ENCODE peak calls at places on chromosome 10, in nine cellular contexts. I, U, G, N, B, T, O, V and D are unnamed samples.

GRCh38 chr10:97656777-97657176 is 16.3 kb downstream of the PI4K2A start:
- DNase-seq in U (no peak), N (no peak), O (no peak), I (no peak), V (no peak), T (no peak), B (no peak), G (no peak), D (no peak)

GRCh38 chr10:3692331-3692860 is 92.6 kb downstream of the KLF6 start:
- DNase-seq in U (no peak), O (no peak), T (no peak), V (no peak), I (no peak), G (no peak), N (no peak), B (peak; percentile 38), D (no peak)

GRCh38 chr10:23099816-23100215 is 4.4 kb downstream of the MSRB2 start:
- DNase-seq in G (no peak), B (peak; percentile 2), T (no peak), I (no peak), V (no peak), U (no peak), N (no peak), O (no peak), D (no peak)

GRCh38 chr10:47043928-47044544 is 132.8 kb downstream of the PTPN20 start:
- DNase-seq in I (no peak), O (no peak), V (no peak), U (no peak), B (no peak), T (no peak), N (no peak), G (no peak), D (no peak)

GRCh38 chr10:32175629-32176028 is 119.4 kb upstream of the KIF5B start:
- DNase-seq in O (no peak), V (no peak), N (no peak), T (no peak), I (no peak), G (no peak), U (no peak), B (no peak), D (no peak)

GRCh38 chr10:113480081-113480360 is 72.8 kb upstream of the HABP2 start:
- DNase-seq in G (no peak), O (no peak), N (no peak), I (no peak), V (no peak), T (no peak), B (no peak), U (no peak), D (no peak)

GRCh38 chr10:63720072-63720537 is 198.9 kb downstream of the REEP3 start:
- DNase-seq in T (no peak), B (no peak), O (peak; percentile 78), N (peak; percentile 47), G (no peak), V (peak; percentile 36), I (no peak), U (no peak), D (peak; percentile 72)

GRCh38 chr10:86160890-86161585 is 205.6 kb downstream of the GRID1 start:
- DNase-seq in V (no peak), O (no peak), G (no peak), B (no peak), N (no peak), U (no peak), T (no peak), I (no peak), D (no peak)

GRCh38 chr10:3023892-3024291 is 43.5 kb upstream of the PFKP start:
- DNase-seq in I (no peak), U (no peak), V (no peak), O (no peak), B (no peak), N (no peak), G (no peak), T (no peak), D (no peak)

GRCh38 chr10:130044067-130045061 is 66.3 kb downstream of the C10orf143 start:
- DNase-seq in O (no peak), N (no peak), T (no peak), V (no peak), G (no peak), U (no peak), B (no peak), I (no peak), D (no peak)

GRCh38 chr10:101233443-101233842 is 4.2 kb upstream of the LBX1 start:
- DNase-seq in N (no peak), T (no peak), O (no peak), V (no peak), B (no peak), G (no peak), I (no peak), U (no peak), D (no peak)

GRCh38 chr10:24718031-24718855 is 5.4 kb downstream of the ARHGAP21 start:
- DNase-seq in V (peak; percentile 78), I (no peak), B (peak; percentile 77), O (no peak), N (no peak), U (no peak), T (peak; percentile 77), G (no peak), D (no peak)

GRCh38 chr10:72784551-72785421 is 92.8 kb downstream of the MCU start:
- DNase-seq in B (peak; percentile 91), I (no peak), G (no peak), N (no peak), U (no peak), O (no peak), T (peak; percentile 83), V (peak; percentile 88), D (no peak)

GRCh38 chr10:79380125-79380917 is 33.1 kb downstream of the PPIF start:
- DNase-seq in G (no peak), N (peak; percentile 14), O (no peak), B (no peak), I (no peak), V (peak; percentile 63), T (peak; percentile 76), U (no peak), D (no peak)

GRCh38 chr10:43045631-43046287 is 31.1 kb upstream of the RET start:
- DNase-seq in I (no peak), O (no peak), G (no peak), N (peak; percentile 9), B (no peak), V (no peak), T (no peak), U (no peak), D (no peak)